ENCODE peak calls at places on chromosomes 7 and 10, in eight cellular contexts. I, X, S, Q, G, N, Y and H are unnamed samples.

GRCh38 chr10:126063353-126063791 is 167.0 kb downstream of the FANK1 start:
- DNase-seq in I (no peak), X (peak), S (no peak), Q (no peak), G (no peak), N (no peak), Y (peak), H (no peak)

GRCh38 chr7:121079425-121080169 is 91.1 kb downstream of the CPED1 start:
- DNase-seq in I (no peak), X (no peak), S (no peak), Q (no peak), G (peak), N (no peak), Y (no peak), H (no peak)

GRCh38 chr7:43308913-43309789 is 196.7 kb downstream of the HECW1 start:
- DNase-seq in I (no peak), X (no peak), S (no peak), Q (no peak), G (no peak), N (no peak), Y (no peak), H (no peak)

GRCh38 chr10:14906765-14907164 is 28.1 kb downstream of the SUV39H2 start:
- DNase-seq in I (no peak), X (no peak), S (no peak), Q (no peak), G (no peak), N (no peak), Y (no peak), H (no peak)

GRCh38 chr10:18666810-18667209 is 7.6 kb downstream of the ARL5B start:
- DNase-seq in I (no peak), X (peak), S (no peak), Q (no peak), G (peak), N (peak), Y (no peak), H (no peak)

GRCh38 chr10:72087969-72088878 is at the start of gene SPOCK2:
- DNase-seq in I (no peak), X (no peak), S (peak), Q (no peak), G (no peak), N (peak), Y (no peak), H (no peak)

GRCh38 chr10:124211921-124212320 is 118.5 kb upstream of the CHST15 start:
- DNase-seq in I (no peak), X (no peak), S (no peak), Q (no peak), G (no peak), N (no peak), Y (no peak), H (no peak)

GRCh38 chr7:40282858-40283257 is 148.1 kb downstream of the SUGCT start:
- DNase-seq in I (no peak), X (no peak), S (no peak), Q (no peak), G (no peak), N (no peak), Y (no peak), H (no peak)

GRCh38 chr7:18153183-18153748 is 125.6 kb upstream of the PRPS1L1 start:
- DNase-seq in I (no peak), X (no peak), S (no peak), Q (no peak), G (no peak), N (no peak), Y (no peak), H (no peak)

GRCh38 chr10:78331391-78331922 is 297.8 kb downstream of the RPS24 start:
- DNase-seq in I (no peak), X (no peak), S (no peak), Q (no peak), G (no peak), N (no peak), Y (no peak), H (no peak)

GRCh38 chr10:637221-637620 is 52.2 kb downstream of the DIP2C start:
- DNase-seq in I (no peak), X (no peak), S (no peak), Q (no peak), G (no peak), N (no peak), Y (no peak), H (no peak)

GRCh38 chr7:47361746-47362215 is 220.1 kb downstream of the TNS3 start:
- DNase-seq in I (no peak), X (no peak), S (no peak), Q (no peak), G (no peak), N (no peak), Y (peak), H (no peak)

GRCh38 chr10:102231357-102232318 is 5.5 kb downstream of the ELOVL3 start:
- DNase-seq in I (peak), X (peak), S (peak), Q (peak), G (peak), N (peak), Y (peak), H (peak)

GRCh38 chr10:107671968-107672367 is 507.5 kb upstream of the SORCS1 start:
- DNase-seq in I (no peak), X (no peak), S (no peak), Q (no peak), G (no peak), N (peak), Y (no peak), H (no peak)

GRCh38 chr7:66939325-66939724 is 18.3 kb downstream of the TMEM248 start:
- DNase-seq in I (no peak), X (no peak), S (no peak), Q (no peak), G (no peak), N (no peak), Y (no peak), H (no peak)

GRCh38 chr7:138459300-138460175 is 521 bp upstream of the TRIM24 start:
- DNase-seq in I (peak), X (peak), S (no peak), Q (peak), G (peak), N (peak), Y (peak), H (peak)

GRCh38 chr7:38736135-38736534 is 105.0 kb upstream of the AMPH start:
- DNase-seq in I (no peak), X (no peak), S (no peak), Q (no peak), G (no peak), N (no peak), Y (no peak), H (no peak)

GRCh38 chr10:35058134-35058533 is 32.0 kb downstream of the CUL2 start:
- DNase-seq in I (no peak), X (peak), S (no peak), Q (no peak), G (peak), N (peak), Y (no peak), H (no peak)

GRCh38 chr10:27794157-27794556 is 48.5 kb upstream of the MKX start:
- DNase-seq in I (no peak), X (peak), S (no peak), Q (no peak), G (no peak), N (peak), Y (no peak), H (no peak)

GRCh38 chr10:43262043-43262901 is 4.6 kb downstream of the RASGEF1A start:
- DNase-seq in I (no peak), X (no peak), S (peak), Q (peak), G (no peak), N (peak), Y (no peak), H (no peak)

GRCh38 chr7:16356241-16356958 is 64.9 kb downstream of the CRPPA start:
- DNase-seq in I (no peak), X (no peak), S (peak), Q (peak), G (no peak), N (no peak), Y (no peak), H (no peak)

DNA sequence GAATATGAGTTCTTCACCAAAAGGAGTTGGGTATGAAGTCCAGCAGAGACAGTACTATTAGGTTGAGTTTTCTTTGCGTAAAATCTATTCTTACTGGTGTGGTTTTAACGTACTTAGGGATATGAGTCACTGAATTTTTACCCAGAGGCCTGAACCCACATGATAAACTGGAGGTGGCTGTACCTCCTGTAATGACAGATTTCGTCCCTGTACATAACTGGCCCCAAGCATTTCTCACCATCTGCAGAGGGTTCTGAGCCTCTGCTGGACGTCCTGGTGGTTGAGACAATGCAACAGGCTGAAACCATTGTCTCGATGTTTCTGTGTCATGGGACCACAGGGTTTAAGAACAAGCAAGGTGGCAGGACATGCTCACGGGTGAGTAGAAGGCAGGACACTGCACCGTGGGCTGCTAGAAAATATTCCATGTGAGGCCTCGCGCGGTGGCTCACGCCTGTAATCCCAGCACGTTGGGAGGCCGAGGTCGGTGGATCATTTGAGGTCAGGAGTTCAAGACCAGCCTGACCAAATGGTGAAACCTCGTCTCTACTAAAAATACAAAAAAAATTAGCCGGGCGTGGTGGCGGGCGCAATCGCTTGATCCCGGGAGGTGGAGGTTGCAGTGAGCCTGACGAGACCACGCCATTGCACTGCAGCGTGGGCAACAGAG is 233.9 kb downstream of the DNAJB6 start:
- DNase-seq in I (no peak), X (no peak), S (no peak), Q (no peak), G (no peak), N (no peak), Y (no peak), H (no peak)
- TF ChIP-seq REST in I (no peak), X (no peak), S (no peak), Q (no peak), G (no peak), N (no peak), Y (no peak), H (no peak)

GRCh38 chr7:100163871-100164270 is 4.5 kb downstream of the GAL3ST4 start:
- DNase-seq in I (no peak), X (no peak), S (no peak), Q (no peak), G (no peak), N (no peak), Y (no peak), H (no peak)
- TF ChIP-seq REST in I (no peak), X (no peak), S (no peak), Q (no peak), G (no peak), N (no peak), Y (no peak), H (no peak)

GRCh38 chr7:151951672-151952338 is 4.4 kb upstream of the GALNTL5 start:
- DNase-seq in I (no peak), X (no peak), S (no peak), Q (no peak), G (no peak), N (no peak), Y (no peak), H (no peak)

GRCh38 chr7:151960449-151960848 is 4.2 kb downstream of the GALNTL5 start:
- DNase-seq in I (no peak), X (no peak), S (no peak), Q (no peak), G (no peak), N (no peak), Y (no peak), H (no peak)

GRCh38 chr7:151958036-151959010 is 2.1 kb downstream of the GALNTL5 start:
- DNase-seq in I (no peak), X (no peak), S (no peak), Q (no peak), G (no peak), N (no peak), Y (no peak), H (no peak)

GRCh38 chr7:151954866-151955820 is 1.1 kb upstream of the GALNTL5 start:
- DNase-seq in I (no peak), X (no peak), S (peak), Q (no peak), G (no peak), N (no peak), Y (no peak), H (no peak)
- TF ChIP-seq REST in I (no peak), X (no peak), S (no peak), Q (no peak), G (no peak), N (no peak), Y (no peak), H (no peak)

GRCh38 chr7:73717025-73717807 is 2.3 kb downstream of the STX1A start:
- DNase-seq in I (no peak), X (no peak), S (no peak), Q (no peak), G (no peak), N (no peak), Y (no peak), H (no peak)
- TF ChIP-seq REST in I (no peak), X (no peak), S (no peak), Q (no peak), G (no peak), N (no peak), Y (no peak), H (no peak)

GRCh38 chr10:118844731-118845573 is 90.2 kb upstream of the CACUL1 start:
- DNase-seq in I (no peak), X (no peak), S (no peak), Q (no peak), G (no peak), N (no peak), Y (no peak), H (no peak)
- TF ChIP-seq REST in I (no peak), X (no peak), S (no peak), Q (no peak), G (no peak), N (no peak), Y (no peak), H (no peak)

GRCh38 chr10:8049151-8049873 is 5.2 kb upstream of the GATA3 start:
- DNase-seq in I (no peak), X (peak), S (peak), Q (no peak), G (no peak), N (peak), Y (no peak), H (no peak)
- TF ChIP-seq REST in I (no peak), X (no peak), S (no peak), Q (no peak), G (no peak), N (no peak), Y (no peak), H (no peak)

DNA sequence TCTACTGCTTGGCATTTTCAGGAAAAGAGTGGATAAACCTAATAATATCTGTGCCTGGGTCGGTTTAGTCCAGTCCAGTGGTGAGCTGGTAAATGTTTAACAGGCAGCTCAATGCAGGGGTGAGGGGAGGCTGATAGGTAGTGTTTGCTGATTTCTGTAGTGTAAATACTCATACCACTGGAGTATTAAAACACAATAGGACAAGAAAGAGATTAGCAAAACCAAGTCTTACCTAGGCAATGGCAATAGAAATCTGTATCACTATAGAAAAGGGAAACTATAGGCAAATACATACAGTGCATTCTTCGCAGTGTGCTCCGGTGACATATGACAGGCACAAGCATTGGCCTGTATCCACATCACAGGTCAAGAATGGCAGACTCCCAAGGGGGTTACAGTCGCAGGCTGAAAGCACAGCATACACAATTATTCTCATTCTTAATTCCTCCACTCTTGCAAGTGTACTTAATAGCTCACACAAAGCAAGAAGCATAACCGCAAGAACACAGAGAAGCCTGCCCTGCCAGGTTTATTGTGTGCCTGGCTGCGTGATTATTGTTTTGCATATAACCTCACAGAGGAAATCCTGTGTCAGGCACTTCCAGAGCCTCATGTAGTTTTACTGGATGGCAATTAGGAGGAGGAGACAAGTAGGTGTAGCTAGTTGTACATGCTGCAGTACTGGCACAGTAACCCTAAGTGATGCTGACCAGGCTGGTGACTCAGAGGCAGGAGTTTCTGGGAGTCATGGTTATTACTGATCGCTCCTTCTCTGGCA is 35.0 kb downstream of the LAMB4 start:
- DNase-seq in I (peak), X (peak), S (peak), Q (no peak), G (peak), N (no peak), Y (no peak), H (no peak)
- TF ChIP-seq REST in I (no peak), X (no peak), S (no peak), Q (no peak), G (no peak), N (no peak), Y (no peak), H (no peak)

GRCh38 chr10:49139866-49140195 is 6.0 kb upstream of the FAM170B start:
- DNase-seq in I (no peak), X (peak), S (no peak), Q (no peak), G (no peak), N (no peak), Y (peak), H (no peak)

GRCh38 chr10:49140306-49141175 is 6.7 kb upstream of the FAM170B start:
- DNase-seq in I (no peak), X (no peak), S (no peak), Q (no peak), G (no peak), N (no peak), Y (no peak), H (no peak)

GRCh38 chr10:49138361-49138891 is 4.6 kb upstream of the FAM170B start:
- DNase-seq in I (no peak), X (no peak), S (no peak), Q (no peak), G (no peak), N (no peak), Y (no peak), H (no peak)

GRCh38 chr10:49141541-49142332 is 7.9 kb upstream of the FAM170B start:
- DNase-seq in I (no peak), X (no peak), S (no peak), Q (no peak), G (no peak), N (no peak), Y (no peak), H (no peak)

GRCh38 chr10:49139000-49139865 is 5.4 kb upstream of the FAM170B start:
- DNase-seq in I (no peak), X (no peak), S (no peak), Q (no peak), G (no peak), N (no peak), Y (no peak), H (no peak)
- TF ChIP-seq REST in I (no peak), X (no peak), S (no peak), Q (no peak), G (no peak), N (no peak), Y (no peak), H (no peak)